ENCODE peak calls at places on chromosomes 2 and 18, in eight cellular contexts. S is Calu3; E is T-helper 2 cell; A is NCI-H1436; N is ELR; K is WTC11; Y is D341Med; O is stimulated activated CD4-positive, alpha-beta T cell treated with anti-CD3 and anti-CD28 coated beads, Interleukin-12 subunit alpha, Interleukin-12 subunit beta, amount 100 ng/mL, for 48 hours. R is an unnamed sample.

GRCh38 chr2:240987588-240987987 is 10.8 kb upstream of the SNED1 start:
- DNase-seq in A (no peak), Y (no peak), S (no peak), O (no peak), N (no peak), K (peak; percentile 5), E (no peak), R (no peak)

GRCh38 chr2:26722911-26723310 is 30.4 kb downstream of the KCNK3 start:
- DNase-seq in O (no peak), N (no peak), A (no peak), S (no peak), K (no peak), Y (no peak), E (no peak), R (no peak)

GRCh38 chr2:134739879-134740301 is 21.1 kb upstream of the TMEM163 start:
- DNase-seq in A (no peak), N (peak; percentile 65), S (no peak), E (no peak), O (no peak), Y (no peak), K (no peak), R (no peak)

GRCh38 chr2:29011650-29012060 is 30.6 kb downstream of the TOGARAM2 start:
- DNase-seq in K (no peak), Y (no peak), E (peak; percentile 58), A (no peak), S (no peak), N (no peak), O (peak; percentile 18), R (no peak)

GRCh38 chr2:64646007-64646880 is 7.5 kb downstream of the SERTAD2 start:
- DNase-seq in O (peak; percentile 79), K (peak; percentile 85), E (peak; percentile 76), A (peak; percentile 57), S (peak; percentile 91), N (peak; percentile 77), Y (peak; percentile 59), R (peak; percentile 81)

GRCh38 chr18:68462766-68463165 is 252.1 kb downstream of the TMX3 start:
- DNase-seq in S (no peak), N (no peak), K (no peak), O (no peak), Y (no peak), E (no peak), A (no peak), R (no peak)

GRCh38 chr2:232444409-232445148 is 11.4 kb upstream of the ALPI start:
- DNase-seq in N (peak; percentile 79), A (no peak), K (peak; percentile 71), O (peak; percentile 68), E (peak; percentile 44), Y (peak; percentile 65), S (peak; percentile 76), R (no peak)

GRCh38 chr2:240447331-240447730 is 11.9 kb downstream of the GPC1 start:
- DNase-seq in Y (no peak), E (no peak), N (no peak), K (no peak), A (no peak), S (no peak), O (no peak), R (no peak)

GRCh38 chr2:10204326-10205200 is 82.0 kb downstream of the RRM2 start:
- DNase-seq in N (peak; percentile 44), Y (peak; percentile 50), A (peak; percentile 56), K (no peak), O (no peak), E (no peak), S (no peak), R (peak; percentile 54)

GRCh38 chr2:84487298-84487996 is 28.4 kb upstream of the SUCLG1 start:
- DNase-seq in K (no peak), Y (no peak), A (no peak), S (no peak), O (no peak), N (no peak), E (no peak), R (no peak)

GRCh38 chr2:158509928-158510797 is 53.4 kb downstream of the PKP4 start:
- DNase-seq in A (no peak), N (peak; percentile 32), O (no peak), K (no peak), S (peak; percentile 23), Y (no peak), E (no peak), R (no peak)

GRCh38 chr2:208718828-208719227 is 312.2 kb downstream of the PTH2R start:
- DNase-seq in O (no peak), S (no peak), N (no peak), E (no peak), Y (no peak), A (no peak), K (no peak), R (no peak)

GRCh38 chr18:65235966-65236634 is 514.7 kb upstream of the CDH7 start:
- DNase-seq in E (no peak), N (no peak), O (no peak), A (no peak), Y (no peak), S (peak; percentile 3), K (no peak), R (no peak)

GRCh38 chr18:34595673-34596072 is 114.4 kb upstream of the DTNA start:
- DNase-seq in E (no peak), N (peak; percentile 3), S (peak; percentile 22), O (no peak), A (no peak), Y (peak; percentile 43), K (peak; percentile 34), R (no peak)

GRCh38 chr2:53353372-53354111 is 414.1 kb upstream of the CHAC2 start:
- DNase-seq in E (no peak), A (no peak), Y (no peak), N (peak; percentile 60), O (no peak), S (peak; percentile 61), K (no peak), R (peak; percentile 4)